ENCODE peak calls at places on chromosomes 11 and 22, in ten cellular contexts. Y is Ammon's horn; K is CD4-positive, alpha-beta memory T cell; Q is stimulated activated naive B cell treated with anti-CD40 and anti-IgM and Interleukin-4, amounts not matched to agents 10 μg/mL and 1 μg/mL and 100 μg/mL, for 72 hours; Z is IMR-90; O is GM12891; D is NCI-H1417; J is cardiac fibroblast; I is neural progenitor cell; N is posterior cingulate gyrus. V is an unnamed sample.
A peak's percentile ranks its signal among the peaks of the same experiment; 100 is the strongest.

GRCh38 chr11:69642913-69643632 is 2.1 kb downstream of the CCND1 start:
- DNase-seq in D (peak; percentile 30), J (peak; percentile 88), Y (peak; percentile 79), Q (peak; percentile 76), O (peak; percentile 92), N (peak; percentile 70), K (peak; percentile 78), Z (peak; percentile 74), I (peak; percentile 93), V (no peak)

GRCh38 chr11:65077466-65077865 is 6.4 kb downstream of the CDCA5 start:
- DNase-seq in N (no peak), K (no peak), O (no peak), Q (no peak), I (no peak), D (no peak), Z (peak; percentile 31), J (no peak), Y (no peak), V (no peak)

GRCh38 chr22:19097518-19097917 is 24.7 kb downstream of the DGCR2 start:
- DNase-seq in D (no peak), N (no peak), K (no peak), Y (no peak), I (no peak), Z (no peak), O (no peak), J (no peak), Q (no peak), V (no peak)

GRCh38 chr11:3623126-3623525 is 18.7 kb downstream of the ART5 start:
- DNase-seq in O (no peak), K (no peak), Q (no peak), Z (no peak), J (no peak), D (no peak), Y (no peak), I (no peak), N (no peak), V (no peak)

GRCh38 chr11:952406-953385 is 27.0 kb downstream of the AP2A2 start:
- DNase-seq in O (no peak), K (no peak), Z (peak; percentile 67), N (no peak), Y (peak; percentile 62), I (peak; percentile 45), Q (no peak), D (no peak), J (peak; percentile 51), V (no peak)

GRCh38 chr11:69972351-69972802 is 105.7 kb upstream of the ANO1 start:
- DNase-seq in I (no peak), O (no peak), D (no peak), Z (no peak), K (peak; percentile 21), Q (peak; percentile 59), Y (no peak), J (no peak), N (no peak), V (no peak)

GRCh38 chr22:46062232-46062615 is 85.3 kb upstream of the WNT7B start:
- DNase-seq in N (no peak), Q (no peak), D (no peak), I (no peak), J (no peak), O (no peak), K (no peak), Z (no peak), Y (no peak), V (no peak)

GRCh38 chr11:134030853-134031252 is 38.0 kb upstream of the JAM3 start:
- DNase-seq in O (no peak), D (no peak), N (no peak), K (no peak), Z (no peak), J (no peak), Q (no peak), Y (no peak), I (peak; percentile 57), V (no peak)

GRCh38 chr22:27952091-27952490 is 33.0 kb upstream of the PITPNB start:
- DNase-seq in K (no peak), D (no peak), J (peak; percentile 80), Y (no peak), O (no peak), Z (peak; percentile 81), N (no peak), Q (no peak), I (no peak), V (peak; percentile 60)

GRCh38 chr11:77446911-77447629 is 26.8 kb downstream of the PAK1 start:
- DNase-seq in Z (no peak), N (no peak), I (no peak), O (no peak), Y (no peak), K (no peak), D (no peak), J (no peak), Q (no peak), V (no peak)

GRCh38 chr11:94909371-94909820 is 64.0 kb downstream of the CWC15 start:
- DNase-seq in D (no peak), N (no peak), Z (peak; percentile 81), J (no peak), Y (no peak), Q (no peak), O (no peak), K (no peak), I (no peak), V (no peak)

GRCh38 chr11:63711838-63712237 is 30.5 kb downstream of the RTN3 start:
- DNase-seq in K (no peak), Z (no peak), J (no peak), I (no peak), Y (no peak), Q (no peak), D (no peak), N (no peak), O (no peak), V (no peak)

GRCh38 chr22:50603511-50604255 is 3.1 kb downstream of the MAPK8IP2 start:
- DNase-seq in Z (no peak), J (no peak), K (no peak), Y (no peak), I (peak; percentile 39), D (no peak), O (no peak), Q (no peak), N (no peak), V (no peak)

GRCh38 chr11:76588455-76589325 is 81.9 kb downstream of the LRRC32 start:
- DNase-seq in I (no peak), D (no peak), Z (peak; percentile 25), Y (peak; percentile 43), N (no peak), O (no peak), K (no peak), Q (peak; percentile 71), J (peak; percentile 84), V (no peak)

GRCh38 chr11:76329084-76329648 is 51.8 kb downstream of the THAP12 start:
- DNase-seq in J (peak; percentile 73), Q (no peak), D (no peak), I (peak; percentile 46), O (no peak), Z (peak; percentile 49), N (no peak), K (no peak), Y (no peak), V (no peak)

GRCh38 chr22:43953988-43954771 is 1.1 kb upstream of the SAMM50 start:
- DNase-seq in O (no peak), I (no peak), J (no peak), K (peak; percentile 7), Q (no peak), D (no peak), Z (no peak), N (no peak), Y (no peak), V (no peak)

GRCh38 chr11:60899021-60899936 is 7.1 kb downstream of the PRPF19 start:
- DNase-seq in D (peak; percentile 37), N (no peak), Z (peak; percentile 73), K (peak; percentile 45), I (peak; percentile 50), O (no peak), Q (peak; percentile 27), Y (peak; percentile 77), J (peak; percentile 82), V (no peak)

GRCh38 chr11:94151903-94152677 is 23.4 kb downstream of the PANX1 start:
- DNase-seq in K (no peak), I (no peak), Y (peak; percentile 66), O (no peak), Z (peak; percentile 91), J (peak; percentile 61), N (no peak), D (no peak), Q (no peak), V (no peak)